ENCODE peak calls at places on chromosome 9, in seven cellular contexts. B is PC-3, P is upper lobe of right lung, U is cardiac fibroblast, J is right lobe of liver, M is right cardiac atrium, O is cardiac muscle cell. W is an unnamed sample.

GRCh38 chr9:116800885-116801284 is 113.8 kb downstream of the TRIM32 start:
- DNase-seq in P (no peak), J (no peak), B (no peak), O (peak), U (peak), M (no peak), W (no peak)

GRCh38 chr9:132646726-132647125 is 23.1 kb downstream of the DDX31 start:
- DNase-seq in M (no peak), U (no peak), P (no peak), B (no peak), O (peak), J (no peak), W (no peak)

GRCh38 chr9:129109504-129109903 is 1.1 kb downstream of the CRAT start:
- DNase-seq in B (peak), M (no peak), P (no peak), J (no peak), U (no peak), O (peak), W (peak)

GRCh38 chr9:123349691-123350480 is 6.1 kb upstream of the CRB2 start:
- DNase-seq in U (peak), J (peak), P (no peak), M (no peak), O (peak), B (peak), W (peak)

GRCh38 chr9:105119166-105119565 is 125.3 kb upstream of the SLC44A1 start:
- DNase-seq in J (no peak), U (no peak), P (no peak), O (no peak), B (no peak), M (no peak), W (no peak)

GRCh38 chr9:129463477-129463876 is 157.4 kb downstream of the C9orf50 start:
- DNase-seq in O (no peak), M (peak), J (no peak), U (no peak), B (no peak), P (no peak), W (no peak)

GRCh38 chr9:83451308-83451707 is 86.9 kb downstream of the FRMD3 start:
- DNase-seq in B (peak), M (no peak), J (no peak), P (no peak), O (no peak), U (no peak), W (no peak)

GRCh38 chr9:107907715-107908114 is 418.1 kb upstream of the KLF4 start:
- DNase-seq in O (no peak), B (no peak), P (no peak), M (no peak), J (no peak), U (no peak), W (no peak)

GRCh38 chr9:109520475-109521132 is 22.5 kb upstream of the PTPN3 start:
- DNase-seq in P (no peak), J (peak), U (peak), O (peak), M (no peak), B (peak), W (peak)

GRCh38 chr9:35939851-35940250 is 18.1 kb downstream of the OR2S2 start:
- DNase-seq in M (no peak), P (no peak), J (no peak), U (no peak), B (no peak), O (no peak), W (no peak)

GRCh38 chr9:89207026-89207425 is 28.4 kb upstream of the SHC3 start:
- DNase-seq in B (no peak), O (no peak), J (no peak), M (no peak), P (no peak), U (no peak), W (no peak)

GRCh38 chr9:111039203-111039907 is 1.1 kb upstream of the LPAR1 start:
- DNase-seq in M (peak), O (no peak), B (no peak), P (no peak), U (no peak), J (no peak), W (peak)

GRCh38 chr9:91289244-91289643 is 72.5 kb downstream of the AUH start:
- DNase-seq in O (no peak), P (no peak), J (no peak), M (no peak), B (no peak), U (no peak), W (no peak)

GRCh38 chr9:84621811-84622210 is 47.7 kb upstream of the NTRK2 start:
- DNase-seq in P (no peak), M (no peak), J (no peak), B (no peak), O (no peak), U (no peak), W (no peak)

GRCh38 chr9:131319486-131319885 is 30.0 kb downstream of the PLPP7 start:
- DNase-seq in J (no peak), M (peak), P (peak), O (no peak), B (no peak), U (no peak), W (no peak)

GRCh38 chr9:29969856-29970647 is 2396.8 kb upstream of the C9orf72 start:
- DNase-seq in P (no peak), U (no peak), M (peak), O (no peak), B (no peak), J (no peak), W (no peak)

GRCh38 chr9:18708429-18708828 is 234.5 kb downstream of the ADAMTSL1 start:
- DNase-seq in P (no peak), O (no peak), B (no peak), U (no peak), M (no peak), J (no peak), W (no peak)

GRCh38 chr9:14251146-14252071 is 62.5 kb downstream of the NFIB start:
- DNase-seq in U (peak), M (peak), P (peak), B (peak), O (peak), J (peak), W (peak)

GRCh38 chr9:136515276-136515675 is 30.6 kb downstream of the NOTCH1 start:
- DNase-seq in O (no peak), P (no peak), J (no peak), B (no peak), M (no peak), U (no peak), W (no peak)

GRCh38 chr9:135724186-135724797 is 22.3 kb downstream of the KCNT1 start:
- DNase-seq in M (no peak), P (no peak), J (no peak), O (peak), B (peak), U (peak), W (no peak)

GRCh38 chr9:71446499-71447411 is 321.6 kb downstream of the CEMIP2 start:
- DNase-seq in U (peak), M (peak), J (peak), O (peak), P (peak), B (peak), W (peak)

GRCh38 chr9:89428901-89429890 is 68.7 kb downstream of the SEMA4D start:
- DNase-seq in B (no peak), J (no peak), U (no peak), M (no peak), P (no peak), O (no peak), W (no peak)

GRCh38 chr9:34370970-34371880 is 5.5 kb downstream of the MYORG start:
- DNase-seq in U (no peak), O (no peak), J (no peak), M (peak), P (no peak), B (no peak), W (no peak)

GRCh38 chr9:34996905-34997279 is 7.3 kb downstream of the DNAJB5 start:
- DNase-seq in O (no peak), J (peak), P (no peak), U (no peak), B (no peak), M (peak), W (no peak)

GRCh38 chr9:98610196-98610595 is 98.5 kb downstream of the GABBR2 start:
- DNase-seq in B (no peak), M (no peak), U (peak), O (peak), P (no peak), J (no peak), W (no peak)

GRCh38 chr9:98610711-98611110 is 98.0 kb downstream of the GABBR2 start:
- DNase-seq in M (no peak), J (no peak), O (no peak), U (peak), B (no peak), P (no peak), W (peak)

GRCh38 chr9:98609646-98610045 is 99.1 kb downstream of the GABBR2 start:
- DNase-seq in U (no peak), P (no peak), M (no peak), O (no peak), J (no peak), B (no peak), W (no peak)

GRCh38 chr9:98611319-98611718 is 97.4 kb downstream of the GABBR2 start:
- DNase-seq in J (no peak), O (no peak), B (no peak), M (no peak), U (no peak), P (no peak), W (no peak)

DNA sequence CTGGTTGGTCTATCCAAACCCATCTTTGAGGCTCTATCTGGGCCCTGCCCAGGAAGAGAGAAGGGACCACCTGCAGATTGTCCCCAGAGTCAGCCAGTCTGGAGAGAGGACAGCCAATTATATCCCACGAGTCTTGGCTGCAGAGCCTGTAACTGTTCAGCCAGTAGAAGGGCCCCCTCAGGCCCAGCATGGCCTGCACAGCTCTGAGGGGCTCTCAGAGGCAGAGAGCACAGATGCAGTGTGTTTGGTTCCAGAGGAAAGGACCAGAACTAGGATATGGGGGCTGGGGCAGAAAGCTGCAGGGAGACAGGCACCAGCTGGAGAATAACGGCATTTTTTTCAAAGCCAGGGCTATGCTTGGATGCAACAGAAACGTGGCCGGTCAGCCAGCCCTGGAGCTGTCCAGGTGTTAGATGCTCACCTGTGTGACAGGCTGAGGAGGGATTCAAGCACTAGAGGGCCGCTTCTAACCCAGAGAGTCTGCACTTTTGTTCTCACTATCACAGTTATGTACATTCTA is 96.7 kb downstream of the GABBR2 start:
- DNase-seq in B (no peak), U (no peak), M (no peak), J (no peak), O (no peak), P (no peak), W (no peak)
- H3K4me3 ChIP-seq in B (no peak), U (no peak), M (no peak), J (no peak), O (no peak), P (no peak), W (no peak)

GRCh38 chr9:134597041-134597913 is 44.3 kb upstream of the COL5A1 start:
- DNase-seq in J (no peak), U (no peak), P (peak), B (peak), M (peak), O (no peak), W (no peak)
- H3K4me3 ChIP-seq in J (no peak), U (no peak), P (no peak), B (no peak), M (no peak), O (no peak), W (no peak)

GRCh38 chr9:92968081-92968480 is 20.8 kb downstream of the FGD3 start:
- DNase-seq in O (no peak), M (no peak), B (no peak), U (no peak), J (no peak), P (peak), W (no peak)
- H3K4me3 ChIP-seq in O (no peak), M (no peak), B (no peak), U (no peak), J (no peak), P (no peak), W (no peak)

GRCh38 chr9:112384219-112384618 is 4.3 kb downstream of the HSDL2 start:
- DNase-seq in M (no peak), P (no peak), B (no peak), J (no peak), O (no peak), U (peak), W (no peak)
- H3K4me3 ChIP-seq in M (no peak), P (no peak), B (no peak), J (no peak), O (no peak), U (no peak), W (no peak)

W was measured in epithelial cell of esophagus.